ENCODE peak calls at places on chromosome 12, in five cellular contexts. One of them, this sample, is unnamed. For H3K4me1, the result is how much of the 10 kb centered on the place peaks cover.

GRCh38 chr12:118922405-118922804 is 58.9 kb upstream of the SRRM4 start:
- DNase-seq in K562: no peak
- DNase-seq in GM12878: no peak
- DNase-seq in HepG2: no peak
- DNase-seq in A549: no peak
- DNase-seq in this sample: no peak

GRCh38 chr12:121926874-121927706 is 8.7 kb downstream of the CFAP251 start:
- DNase-seq in K562: peak
- DNase-seq in GM12878: peak
- DNase-seq in HepG2: no peak
- DNase-seq in A549: no peak
- DNase-seq in this sample: no peak

GRCh38 chr12:108448246-108448645 is 66.8 kb upstream of the FICD start:
- DNase-seq in K562: no peak
- DNase-seq in GM12878: no peak
- DNase-seq in HepG2: no peak
- DNase-seq in A549: no peak
- DNase-seq in this sample: no peak

GRCh38 chr12:12796928-12797788 is 11.7 kb downstream of the APOLD1 start:
- DNase-seq in K562: no peak
- DNase-seq in GM12878: no peak
- DNase-seq in HepG2: no peak
- DNase-seq in A549: no peak
- DNase-seq in this sample: no peak

GRCh38 chr12:121259074-121259473 is 37.4 kb downstream of the CAMKK2 start:
- DNase-seq in K562: no peak
- DNase-seq in GM12878: no peak
- DNase-seq in HepG2: no peak
- DNase-seq in A549: no peak
- DNase-seq in this sample: no peak

GRCh38 chr12:70255311-70255710 is 12.1 kb downstream of the CNOT2 start:
- DNase-seq in K562: no peak
- DNase-seq in GM12878: no peak
- DNase-seq in HepG2: no peak
- DNase-seq in A549: no peak
- DNase-seq in this sample: peak

GRCh38 chr12:89163918-89164317 is 188.4 kb downstream of the DUSP6 start:
- DNase-seq in K562: no peak
- DNase-seq in GM12878: no peak
- DNase-seq in HepG2: no peak
- DNase-seq in A549: no peak
- DNase-seq in this sample: peak

GRCh38 chr12:31897791-31898503 is 61.3 kb upstream of the RESF1 start:
- DNase-seq in K562: peak
- DNase-seq in GM12878: no peak
- DNase-seq in HepG2: no peak
- DNase-seq in A549: no peak
- DNase-seq in this sample: peak

GRCh38 chr12:47729233-47729632 is 3.9 kb upstream of the ENDOU start:
- DNase-seq in K562: no peak
- DNase-seq in GM12878: no peak
- DNase-seq in HepG2: no peak
- DNase-seq in A549: no peak
- DNase-seq in this sample: no peak

DNA sequence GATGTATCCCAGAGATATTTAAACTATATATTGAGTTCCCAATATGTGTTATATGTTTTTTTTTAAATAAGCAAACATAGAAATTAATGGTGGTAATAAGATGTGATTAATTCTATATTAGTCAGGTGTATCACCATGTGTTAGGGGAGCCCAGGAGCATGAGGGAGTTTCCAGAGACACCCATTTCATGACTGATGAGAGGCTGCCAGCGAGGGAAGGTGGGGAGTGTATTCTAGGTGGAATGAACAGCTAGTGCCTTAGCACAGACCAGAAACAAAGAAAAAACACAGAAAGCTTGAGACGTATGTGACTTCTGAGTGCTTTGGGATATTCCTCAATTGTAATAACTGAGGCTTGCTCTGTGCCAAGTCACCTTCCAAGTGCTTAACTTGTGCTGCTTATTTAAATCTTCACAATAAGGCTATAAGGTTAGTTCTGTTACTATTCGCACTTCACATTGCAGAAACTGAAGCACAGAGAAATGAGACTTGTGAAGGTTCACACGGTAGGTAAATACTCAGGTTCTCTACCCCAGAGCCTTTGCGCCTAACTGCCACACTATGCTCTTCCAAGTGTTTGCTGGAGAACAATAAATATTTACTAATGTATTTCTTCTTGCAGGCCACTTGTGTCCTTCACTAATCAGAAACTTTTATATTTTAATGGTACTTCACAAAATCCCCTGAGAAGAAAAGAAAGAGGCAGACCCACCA is 17.9 kb upstream of the MGP start:
- DNase-seq in K562: no peak
- DNase-seq in GM12878: no peak
- DNase-seq in HepG2: no peak
- DNase-seq in A549: no peak
- DNase-seq in this sample: peak
- H3K4me1 ChIP-seq in K562: under half
- H3K4me1 ChIP-seq in GM12878: under half
- H3K4me1 ChIP-seq in HepG2: under half
- H3K4me1 ChIP-seq in A549: under half
- H3K4me1 ChIP-seq in this sample: under half

GRCh38 chr12:27615331-27615891 is 80.8 kb upstream of the REP15 start:
- DNase-seq in K562: no peak
- DNase-seq in GM12878: no peak
- DNase-seq in HepG2: no peak
- DNase-seq in A549: no peak
- DNase-seq in this sample: no peak
- TF ChIP-seq MYC in K562: no peak
- TF ChIP-seq MYC in GM12878: no peak
- TF ChIP-seq MYC in HepG2: no peak
- TF ChIP-seq MYC in A549: no peak
- TF ChIP-seq MYC in this sample: no peak

GRCh38 chr12:100199347-100200136 is 1.1 kb upstream of the ACTR6 start:
- DNase-seq in K562: peak
- DNase-seq in GM12878: no peak
- DNase-seq in HepG2: peak
- DNase-seq in A549: peak
- DNase-seq in this sample: peak
- H3K27ac ChIP-seq in K562: peak
- H3K27ac ChIP-seq in GM12878: peak
- H3K27ac ChIP-seq in HepG2: peak
- H3K27ac ChIP-seq in A549: peak
- H3K27ac ChIP-seq in this sample: no peak

DNA sequence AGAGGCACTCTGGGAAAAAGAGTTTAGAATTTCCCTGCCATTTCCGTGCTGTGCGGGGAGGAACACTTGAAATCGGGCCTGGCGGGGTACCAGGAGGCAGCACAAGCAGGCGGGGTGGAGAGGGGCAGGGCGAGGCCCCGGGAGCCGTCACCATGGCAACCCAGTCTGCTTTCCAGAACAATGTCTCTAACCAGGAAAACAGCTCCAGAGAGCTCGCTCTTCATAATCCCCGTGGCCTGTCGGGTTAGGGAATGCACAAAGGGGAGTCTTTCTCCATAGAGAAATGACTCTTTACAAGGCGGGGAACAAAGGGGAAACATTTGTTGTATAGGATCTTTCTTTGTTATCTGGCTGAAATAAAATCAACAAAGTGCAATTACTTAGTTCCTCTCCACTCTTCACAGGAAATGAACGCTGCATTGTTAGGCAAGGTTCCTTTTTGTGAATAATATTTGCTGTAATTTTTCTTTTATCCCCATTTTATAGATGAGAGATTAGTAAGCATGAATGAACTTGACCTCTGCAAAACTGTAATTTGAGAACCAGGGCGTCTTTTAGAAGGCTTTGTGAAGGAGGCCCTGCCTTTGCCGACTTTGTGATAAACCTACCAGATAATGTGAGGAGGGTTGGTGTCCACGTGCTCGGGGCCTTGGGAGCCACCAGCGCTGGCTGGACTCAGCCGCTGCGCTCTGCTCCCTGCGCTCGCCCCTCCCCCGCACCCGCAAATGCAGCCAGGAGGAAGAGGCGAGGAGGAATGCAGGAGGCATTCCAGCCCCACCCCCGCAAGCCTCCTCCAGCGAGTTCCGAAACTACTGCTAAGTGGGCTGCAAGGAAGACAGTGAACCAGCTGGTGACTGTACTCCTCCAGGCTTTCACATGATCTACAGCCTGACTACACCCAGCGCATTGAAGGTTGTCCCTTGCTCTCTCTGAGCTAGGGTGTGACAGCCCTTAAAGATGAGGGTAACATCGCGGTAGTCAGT is 105.2 kb upstream of the ATF7IP start:
- DNase-seq in K562: peak
- DNase-seq in GM12878: no peak
- DNase-seq in HepG2: peak
- DNase-seq in A549: no peak
- DNase-seq in this sample: peak
- H3K4me1 ChIP-seq in K562: under half
- H3K4me1 ChIP-seq in GM12878: under half
- H3K4me1 ChIP-seq in HepG2: under half
- H3K4me1 ChIP-seq in A549: under half
- H3K4me1 ChIP-seq in this sample: under half

DNA sequence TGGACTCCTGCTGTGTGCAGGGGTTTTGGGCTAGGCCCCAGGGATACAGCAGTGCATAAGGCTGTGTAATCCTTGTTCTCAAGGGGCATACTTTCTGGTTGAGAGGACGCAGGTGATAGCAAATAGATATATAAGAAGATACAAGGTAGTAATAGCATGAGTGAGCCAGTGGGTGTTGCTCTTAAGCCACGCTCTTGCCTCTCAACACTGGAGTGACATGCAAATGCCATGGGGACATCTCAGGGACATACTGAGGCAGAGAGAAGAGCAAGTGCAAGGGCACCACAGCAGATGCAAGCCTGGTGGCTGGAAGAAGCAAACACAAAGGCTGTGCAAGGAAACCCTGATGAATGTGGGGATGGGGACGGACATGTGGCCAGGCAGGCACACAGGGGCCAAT is 223.3 kb downstream of the CHST11 start:
- DNase-seq in K562: peak
- DNase-seq in GM12878: peak
- DNase-seq in HepG2: peak
- DNase-seq in A549: no peak
- DNase-seq in this sample: peak
- TF ChIP-seq MYC in K562: no peak
- TF ChIP-seq MYC in GM12878: no peak
- TF ChIP-seq MYC in HepG2: no peak
- TF ChIP-seq MYC in A549: no peak
- TF ChIP-seq MYC in this sample: no peak